ENCODE peak calls at places on chromosomes 1 and 21, in four cellular contexts. One of them, this sample, is unnamed.

GRCh38 chr1:10824821-10825540 is 28.5 kb upstream of the CASZ1 start:
- DNase-seq in HL-60: no peak
- DNase-seq in cardiac muscle cell: peak; percentile 67
- DNase-seq in prostate gland: peak; percentile 68
- DNase-seq in this sample: no peak

GRCh38 chr1:20633190-20634064 is at the start of gene PINK1:
- DNase-seq in HL-60: peak; percentile 80
- DNase-seq in prostate gland: peak; percentile 73
- DNase-seq in cardiac muscle cell: peak; percentile 77
- DNase-seq in this sample: peak; percentile 95

GRCh38 chr1:94578856-94579255 is 37.3 kb upstream of the F3 start:
- DNase-seq in HL-60: no peak
- DNase-seq in cardiac muscle cell: peak; percentile 36
- DNase-seq in prostate gland: no peak
- DNase-seq in this sample: no peak

GRCh38 chr1:24897263-24898151 is 32.6 kb downstream of the RUNX3 start:
- DNase-seq in HL-60: no peak
- DNase-seq in cardiac muscle cell: no peak
- DNase-seq in prostate gland: no peak
- DNase-seq in this sample: peak; percentile 32

GRCh38 chr1:58608297-58608696 is 31.2 kb upstream of the TACSTD2 start:
- DNase-seq in HL-60: no peak
- DNase-seq in prostate gland: no peak
- DNase-seq in cardiac muscle cell: no peak
- DNase-seq in this sample: no peak

GRCh38 chr1:38223391-38223790 is 176.8 kb upstream of the POU3F1 start:
- DNase-seq in HL-60: no peak
- DNase-seq in prostate gland: no peak
- DNase-seq in cardiac muscle cell: no peak
- DNase-seq in this sample: no peak

GRCh38 chr21:28429161-28429560 is 563.5 kb downstream of the LTN1 start:
- DNase-seq in prostate gland: no peak
- DNase-seq in HL-60: no peak
- DNase-seq in cardiac muscle cell: no peak
- DNase-seq in this sample: no peak

GRCh38 chr1:206035027-206035426 is 11.3 kb upstream of the CTSE start:
- DNase-seq in HL-60: no peak
- DNase-seq in cardiac muscle cell: no peak
- DNase-seq in prostate gland: peak; percentile 22
- DNase-seq in this sample: peak; percentile 3

GRCh38 chr1:101166583-101167120 is 70.2 kb upstream of the S1PR1 start:
- DNase-seq in prostate gland: no peak
- DNase-seq in HL-60: no peak
- DNase-seq in cardiac muscle cell: no peak
- DNase-seq in this sample: no peak

GRCh38 chr1:206729050-206729449 is 41.5 kb upstream of the IL19 start:
- DNase-seq in HL-60: no peak
- DNase-seq in prostate gland: no peak
- DNase-seq in cardiac muscle cell: no peak
- DNase-seq in this sample: no peak

GRCh38 chr21:35256468-35256988 is 207.4 kb upstream of the RUNX1 start:
- DNase-seq in prostate gland: peak; percentile 87
- DNase-seq in cardiac muscle cell: peak; percentile 99
- DNase-seq in HL-60: no peak
- DNase-seq in this sample: peak; percentile 29

GRCh38 chr1:185880330-185880729 is 146.1 kb downstream of the HMCN1 start:
- DNase-seq in cardiac muscle cell: peak; percentile 38
- DNase-seq in HL-60: no peak
- DNase-seq in prostate gland: no peak
- DNase-seq in this sample: no peak

GRCh38 chr1:29498126-29499100 is 262.1 kb downstream of the PTPRU start:
- DNase-seq in cardiac muscle cell: peak; percentile 5
- DNase-seq in HL-60: no peak
- DNase-seq in prostate gland: no peak
- DNase-seq in this sample: no peak

GRCh38 chr1:235206533-235207201 is 45.6 kb upstream of the RBM34 start:
- DNase-seq in HL-60: no peak
- DNase-seq in cardiac muscle cell: no peak
- DNase-seq in prostate gland: no peak
- DNase-seq in this sample: no peak

GRCh38 chr1:61343623-61344257 is 261.4 kb downstream of the NFIA start:
- DNase-seq in prostate gland: no peak
- DNase-seq in HL-60: no peak
- DNase-seq in cardiac muscle cell: no peak
- DNase-seq in this sample: no peak

GRCh38 chr1:195941314-195941713 is 666.9 kb downstream of the KCNT2 start:
- DNase-seq in prostate gland: no peak
- DNase-seq in HL-60: no peak
- DNase-seq in cardiac muscle cell: no peak
- DNase-seq in this sample: no peak

GRCh38 chr1:116373451-116374339 is 651 bp downstream of the ATP1A1 start:
- DNase-seq in HL-60: peak; percentile 65
- DNase-seq in prostate gland: peak; percentile 71
- DNase-seq in cardiac muscle cell: peak; percentile 56
- DNase-seq in this sample: peak; percentile 63

GRCh38 chr21:32245971-32246370 is 32.9 kb downstream of the MIS18A start:
- DNase-seq in HL-60: no peak
- DNase-seq in prostate gland: no peak
- DNase-seq in cardiac muscle cell: no peak
- DNase-seq in this sample: no peak

GRCh38 chr1:15352122-15352957 is 57.3 kb upstream of the EFHD2 start:
- DNase-seq in prostate gland: peak; percentile 67
- DNase-seq in HL-60: no peak
- DNase-seq in cardiac muscle cell: peak; percentile 62
- DNase-seq in this sample: no peak

GRCh38 chr1:231940116-231940515 is 313.5 kb downstream of the DISC1 start:
- DNase-seq in HL-60: no peak
- DNase-seq in prostate gland: no peak
- DNase-seq in cardiac muscle cell: no peak
- DNase-seq in this sample: no peak

GRCh38 chr1:34163792-34164509 is 1.1 kb downstream of the CSMD2 start:
- DNase-seq in prostate gland: no peak
- DNase-seq in HL-60: no peak
- DNase-seq in cardiac muscle cell: peak; percentile 14
- DNase-seq in this sample: no peak

GRCh38 chr21:17813353-17813752 is 5.8 kb downstream of the C21orf91 start:
- DNase-seq in HL-60: no peak
- DNase-seq in prostate gland: no peak
- DNase-seq in cardiac muscle cell: no peak
- DNase-seq in this sample: no peak

DNA sequence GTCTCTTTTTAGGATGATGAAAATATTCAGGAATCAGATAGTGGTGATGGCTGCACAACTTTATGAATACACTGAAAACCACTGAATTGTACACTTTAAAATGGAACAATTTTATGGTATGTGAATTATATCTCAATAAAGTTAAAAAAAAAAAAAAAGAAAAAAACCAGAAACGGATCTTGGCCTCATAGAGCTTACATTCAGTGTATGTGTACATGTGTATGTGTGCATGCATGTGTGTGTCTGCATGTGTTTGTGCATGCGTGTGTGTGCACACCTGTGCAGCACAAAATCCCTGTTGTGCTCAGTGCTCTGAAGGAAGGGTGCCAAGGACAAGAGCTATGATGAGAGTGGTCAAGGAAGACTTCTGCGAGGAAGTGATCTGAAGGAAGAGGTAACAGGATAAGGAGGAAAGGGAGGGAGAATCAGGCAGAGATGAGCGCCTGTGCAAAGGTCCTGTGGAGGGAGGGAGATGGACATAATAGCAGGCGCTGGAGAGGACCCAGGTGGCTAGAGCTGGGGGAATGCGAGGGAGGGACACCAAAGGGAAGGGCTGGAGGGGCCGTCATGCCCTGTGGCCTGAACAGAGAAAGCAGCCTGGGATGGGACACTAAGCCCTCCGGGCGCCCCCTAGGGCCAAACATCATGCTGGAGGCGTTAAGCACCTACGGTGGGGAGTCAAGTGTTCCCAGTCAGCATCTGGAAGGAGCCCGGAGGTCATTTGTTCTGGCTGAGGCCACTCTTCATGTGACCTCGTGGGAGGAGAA is 25.2 kb downstream of the NKAIN1 start:
- DNase-seq in prostate gland: no peak
- DNase-seq in cardiac muscle cell: no peak
- DNase-seq in HL-60: no peak
- DNase-seq in this sample: no peak
- TF ChIP-seq CTCF in prostate gland: no peak
- TF ChIP-seq CTCF in cardiac muscle cell: no peak
- TF ChIP-seq CTCF in HL-60: no peak
- TF ChIP-seq CTCF in this sample: no peak

GRCh38 chr1:22585471-22585870 is 22.2 kb downstream of the EPHA8 start:
- DNase-seq in cardiac muscle cell: no peak
- DNase-seq in HL-60: no peak
- DNase-seq in prostate gland: no peak
- DNase-seq in this sample: no peak

GRCh38 chr1:22587247-22587646 is 24.0 kb downstream of the EPHA8 start:
- DNase-seq in prostate gland: no peak
- DNase-seq in HL-60: no peak
- DNase-seq in cardiac muscle cell: no peak
- DNase-seq in this sample: no peak

GRCh38 chr1:22588899-22589422 is 25.7 kb downstream of the EPHA8 start:
- DNase-seq in cardiac muscle cell: no peak
- DNase-seq in prostate gland: no peak
- DNase-seq in HL-60: no peak
- DNase-seq in this sample: no peak

GRCh38 chr1:22584970-22585369 is 21.7 kb downstream of the EPHA8 start:
- DNase-seq in HL-60: no peak
- DNase-seq in prostate gland: no peak
- DNase-seq in cardiac muscle cell: no peak
- DNase-seq in this sample: no peak

DNA sequence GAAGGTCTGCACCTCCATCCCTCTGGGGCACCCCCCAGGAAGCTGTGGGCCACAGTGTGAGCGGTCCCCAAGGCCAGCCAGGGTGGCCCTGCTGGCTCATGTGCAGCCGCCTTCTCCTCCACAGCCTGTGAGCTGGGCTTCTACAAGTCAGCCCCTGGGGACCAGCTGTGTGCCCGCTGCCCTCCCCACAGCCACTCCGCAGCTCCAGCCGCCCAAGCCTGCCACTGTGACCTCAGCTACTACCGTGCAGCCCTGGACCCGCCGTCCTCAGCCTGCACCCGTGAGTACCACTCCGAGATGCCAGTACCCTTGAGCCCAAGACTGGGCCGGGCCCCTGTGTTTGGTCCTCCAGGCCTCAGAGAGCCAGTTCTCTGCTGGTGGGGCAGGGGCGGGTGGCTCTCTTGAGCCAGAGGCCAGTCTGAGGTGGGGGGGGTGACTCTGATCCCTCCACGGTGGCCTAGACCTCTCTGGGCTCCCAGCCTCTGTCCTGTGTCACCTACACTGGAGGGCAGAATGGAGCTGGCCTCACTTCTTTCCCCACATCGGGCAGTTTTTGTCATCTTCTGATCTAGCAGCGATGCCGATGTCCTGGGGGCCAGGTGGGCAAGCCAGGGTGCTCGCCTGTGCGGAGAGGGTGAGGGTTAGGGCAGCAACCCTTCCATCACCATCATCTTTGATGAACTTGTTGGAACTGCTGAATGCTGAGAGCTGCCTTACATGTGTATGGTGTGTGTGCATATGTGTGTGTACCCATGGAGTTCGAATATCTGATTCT is 23.3 kb downstream of the EPHA8 start:
- DNase-seq in prostate gland: no peak
- DNase-seq in HL-60: no peak
- DNase-seq in cardiac muscle cell: no peak
- DNase-seq in this sample: no peak
- TF ChIP-seq CTCF in prostate gland: no peak
- TF ChIP-seq CTCF in HL-60: no peak
- TF ChIP-seq CTCF in cardiac muscle cell: no peak
- TF ChIP-seq CTCF in this sample: no peak

DNA sequence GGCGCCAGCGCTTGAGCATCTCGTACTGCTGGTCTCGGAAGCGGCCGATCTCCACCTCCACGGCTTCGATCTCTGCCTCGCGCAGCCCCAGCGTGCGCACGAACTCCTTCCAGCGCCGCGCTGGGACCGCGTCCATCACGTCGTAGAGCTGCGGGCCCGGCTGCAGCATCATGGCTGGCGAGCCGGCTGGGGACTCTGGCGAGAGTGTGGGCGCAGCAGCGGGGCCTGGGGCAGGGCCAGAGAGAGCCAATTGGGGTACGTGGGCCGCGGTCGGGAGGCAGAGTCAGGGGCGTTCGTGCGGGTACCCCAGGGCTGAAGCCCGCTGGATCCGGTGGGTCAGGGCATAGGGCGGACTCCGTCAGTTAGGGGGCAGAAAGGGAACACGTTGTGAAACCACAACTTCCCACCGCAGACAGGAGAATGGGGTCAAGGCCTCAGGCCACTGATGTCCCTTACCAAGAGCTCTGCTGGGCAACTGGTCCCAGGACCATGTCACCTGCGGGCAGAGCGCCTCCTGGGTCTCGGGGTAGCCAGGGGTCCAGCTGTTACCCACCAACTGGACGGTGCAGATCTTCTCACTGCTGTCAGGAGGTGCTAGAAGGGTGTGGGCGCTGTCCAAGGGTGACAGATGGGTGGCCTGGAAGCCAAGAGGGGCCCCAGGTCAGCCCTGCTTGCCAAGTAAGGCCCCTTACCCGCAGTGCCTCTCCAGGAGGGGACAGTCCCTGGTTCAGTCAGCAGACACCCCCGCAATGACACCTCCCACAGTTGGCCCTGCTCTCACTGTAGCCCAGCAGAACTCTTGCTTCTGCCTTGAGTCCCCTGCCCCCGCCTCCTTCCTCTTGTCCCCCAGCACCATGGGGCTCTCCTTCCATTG is 4.2 kb downstream of the TNFRSF25 start:
- DNase-seq in HL-60: no peak
- DNase-seq in prostate gland: no peak
- DNase-seq in cardiac muscle cell: no peak
- DNase-seq in this sample: no peak
- TF ChIP-seq CTCF in HL-60: no peak
- TF ChIP-seq CTCF in prostate gland: no peak
- TF ChIP-seq CTCF in cardiac muscle cell: no peak
- TF ChIP-seq CTCF in this sample: no peak

GRCh38 chr1:154711416-154711815 is 103.4 kb upstream of the ADAR start:
- DNase-seq in HL-60: no peak
- DNase-seq in cardiac muscle cell: no peak
- DNase-seq in prostate gland: no peak
- DNase-seq in this sample: no peak

GRCh38 chr1:154713001-154713400 is 105.0 kb upstream of the ADAR start:
- DNase-seq in cardiac muscle cell: no peak
- DNase-seq in HL-60: no peak
- DNase-seq in prostate gland: no peak
- DNase-seq in this sample: no peak

GRCh38 chr1:154712166-154712838 is 104.3 kb upstream of the ADAR start:
- DNase-seq in HL-60: no peak
- DNase-seq in cardiac muscle cell: no peak
- DNase-seq in prostate gland: no peak
- DNase-seq in this sample: no peak

GRCh38 chr1:154707901-154708514 is 100.0 kb upstream of the ADAR start:
- DNase-seq in HL-60: no peak
- DNase-seq in cardiac muscle cell: no peak
- DNase-seq in prostate gland: no peak
- DNase-seq in this sample: no peak

DNA sequence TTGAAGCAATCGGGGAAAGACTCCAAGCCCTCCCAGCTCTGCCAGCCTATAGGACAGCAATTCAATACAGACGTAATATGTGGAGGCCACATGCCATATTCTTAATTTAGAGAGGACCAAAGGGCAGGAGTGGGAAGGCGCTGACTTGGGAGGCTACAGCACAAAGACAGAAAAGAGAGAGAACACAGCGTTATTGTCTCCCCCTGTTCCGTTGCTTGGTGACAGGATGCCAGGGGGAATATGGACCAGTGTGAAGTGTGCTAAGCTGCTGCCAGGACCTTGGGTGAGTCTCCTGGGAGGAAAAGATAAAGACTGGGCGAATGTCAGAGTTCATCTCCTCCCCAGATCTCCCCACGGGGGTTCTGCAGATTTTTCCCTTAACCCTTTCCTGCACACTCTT is 102.1 kb upstream of the ADAR start:
- DNase-seq in cardiac muscle cell: no peak
- DNase-seq in HL-60: no peak
- DNase-seq in prostate gland: no peak
- DNase-seq in this sample: no peak
- TF ChIP-seq CTCF in cardiac muscle cell: no peak
- TF ChIP-seq CTCF in HL-60: no peak
- TF ChIP-seq CTCF in prostate gland: no peak
- TF ChIP-seq CTCF in this sample: no peak

This sample was measured in mesothelial cell of epicardium.